ENCODE peak calls at places on chromosomes 2 and 18, in seven cellular contexts. T is IMR-90; C is naive thymus-derived CD4-positive, alpha-beta T cell; F is left cardiac atrium; H is gastroesophageal sphincter; R is right lobe of liver; M is activated CD8-positive, alpha-beta memory T cell treated with anti-CD3 and anti-CD28 coated beads, Interleukin-2, amount 10 ng/mL, durations not matched to agents 7 days and 5 days. G is an unnamed sample.

GRCh38 chr18:8139127-8139591 is 470.1 kb upstream of the RAB12 start:
- ATAC-seq in T (no peak), F (peak), H (no peak), M (no peak), C (no peak), R (no peak), G (no peak)

GRCh38 chr18:63285332-63285731 is 34.2 kb downstream of the BCL2 start:
- ATAC-seq in F (no peak), T (no peak), H (no peak), M (no peak), C (peak), R (no peak), G (no peak)

GRCh38 chr2:33312389-33312788 is 164.1 kb upstream of the RASGRP3 start:
- ATAC-seq in R (no peak), T (no peak), C (no peak), M (no peak), F (no peak), H (no peak), G (peak)

GRCh38 chr18:26655614-26656400 is 107.5 kb upstream of the KCTD1 start:
- ATAC-seq in M (no peak), T (peak), H (peak), R (peak), F (peak), C (peak), G (peak)

GRCh38 chr2:216056739-216057138 is 24.9 kb downstream of the PECR start:
- ATAC-seq in R (no peak), M (no peak), C (no peak), F (no peak), H (no peak), T (no peak), G (no peak)

GRCh38 chr2:108858894-108859293 is 72.3 kb downstream of the CCDC138 start:
- ATAC-seq in R (no peak), C (no peak), M (no peak), H (no peak), F (no peak), T (no peak), G (no peak)

GRCh38 chr18:57077786-57078552 is 68.9 kb upstream of the BOD1L2 start:
- ATAC-seq in H (no peak), M (peak), T (no peak), F (no peak), C (peak), R (no peak), G (no peak)

GRCh38 chr2:99608861-99609260 is 119.0 kb upstream of the REV1 start:
- ATAC-seq in M (no peak), T (no peak), R (no peak), C (no peak), F (no peak), H (no peak), G (no peak)

GRCh38 chr18:45619062-45619825 is 4.0 kb downstream of the SLC14A2 start:
- ATAC-seq in C (no peak), M (no peak), R (peak), H (peak), T (no peak), F (peak), G (no peak)

GRCh38 chr2:231545105-231545902 is 15.1 kb upstream of the NMUR1 start:
- ATAC-seq in F (peak), H (peak), R (peak), C (peak), T (peak), M (peak), G (no peak)

GRCh38 chr2:64367868-64368267 is 86.1 kb upstream of the LGALSL start:
- ATAC-seq in C (no peak), T (no peak), R (no peak), H (no peak), F (no peak), M (no peak), G (no peak)

G was measured in SK-N-SH treated with all-trans-retinoic acid at 6 μM for 48 hours.